ENCODE peak calls at places on chromosome 2, in six cellular contexts. One of them, this sample, is unnamed.

GRCh38 chr2:58967736-58968135 is 726.6 kb upstream of the FANCL start:
- DNase-seq in IMR-90: no peak
- DNase-seq in H9: no peak
- DNase-seq in mesendoderm: no peak
- DNase-seq in H1: no peak
- DNase-seq in neuronal stem cell: no peak
- DNase-seq in this sample: no peak

GRCh38 chr2:69164379-69164778 is 151.4 kb downstream of the ANTXR1 start:
- DNase-seq in mesendoderm: no peak
- DNase-seq in H1: no peak
- DNase-seq in H9: no peak
- DNase-seq in neuronal stem cell: no peak
- DNase-seq in IMR-90: peak; percentile 93
- DNase-seq in this sample: peak; percentile 83

GRCh38 chr2:104286806-104287205 is 567.1 kb upstream of the POU3F3 start:
- DNase-seq in mesendoderm: peak; percentile 61
- DNase-seq in neuronal stem cell: peak; percentile 12
- DNase-seq in H9: peak; percentile 54
- DNase-seq in H1: peak; percentile 52
- DNase-seq in IMR-90: no peak
- DNase-seq in this sample: no peak

GRCh38 chr2:200380833-200381542 is 74.5 kb downstream of the SPATS2L start:
- DNase-seq in neuronal stem cell: no peak
- DNase-seq in H9: no peak
- DNase-seq in mesendoderm: no peak
- DNase-seq in IMR-90: peak; percentile 81
- DNase-seq in H1: no peak
- DNase-seq in this sample: no peak

GRCh38 chr2:120431386-120432292 is 85.7 kb downstream of the INHBB start:
- DNase-seq in mesendoderm: no peak
- DNase-seq in IMR-90: no peak
- DNase-seq in H9: peak; percentile 14
- DNase-seq in H1: peak; percentile 38
- DNase-seq in neuronal stem cell: no peak
- DNase-seq in this sample: no peak

GRCh38 chr2:118678985-118679384 is 168.5 kb downstream of the EN1 start:
- DNase-seq in H1: no peak
- DNase-seq in mesendoderm: no peak
- DNase-seq in IMR-90: no peak
- DNase-seq in H9: no peak
- DNase-seq in neuronal stem cell: no peak
- DNase-seq in this sample: no peak

GRCh38 chr2:101232770-101233169 is 19.9 kb upstream of the CNOT11 start:
- DNase-seq in H1: no peak
- DNase-seq in H9: no peak
- DNase-seq in mesendoderm: no peak
- DNase-seq in neuronal stem cell: no peak
- DNase-seq in IMR-90: no peak
- DNase-seq in this sample: no peak

GRCh38 chr2:204673877-204674276 is 128.6 kb downstream of the PARD3B start:
- DNase-seq in mesendoderm: no peak
- DNase-seq in H1: no peak
- DNase-seq in H9: no peak
- DNase-seq in IMR-90: peak; percentile 19
- DNase-seq in neuronal stem cell: no peak
- DNase-seq in this sample: no peak

GRCh38 chr2:38866773-38867443 is 8.8 kb downstream of the DHX57 start:
- DNase-seq in mesendoderm: no peak
- DNase-seq in H1: no peak
- DNase-seq in IMR-90: peak; percentile 30
- DNase-seq in neuronal stem cell: no peak
- DNase-seq in H9: no peak
- DNase-seq in this sample: peak; percentile 65

GRCh38 chr2:7974936-7975335 is 706.9 kb upstream of the ID2 start:
- DNase-seq in H9: no peak
- DNase-seq in H1: no peak
- DNase-seq in IMR-90: no peak
- DNase-seq in mesendoderm: no peak
- DNase-seq in neuronal stem cell: no peak
- DNase-seq in this sample: no peak

GRCh38 chr2:136067897-136068540 is 49.9 kb downstream of the CXCR4 start:
- DNase-seq in neuronal stem cell: no peak
- DNase-seq in IMR-90: no peak
- DNase-seq in H9: no peak
- DNase-seq in mesendoderm: no peak
- DNase-seq in H1: no peak
- DNase-seq in this sample: no peak

GRCh38 chr2:199693861-199694260 is 157.1 kb downstream of the FTCDNL1 start:
- DNase-seq in H1: no peak
- DNase-seq in IMR-90: no peak
- DNase-seq in mesendoderm: peak; percentile 15
- DNase-seq in neuronal stem cell: no peak
- DNase-seq in H9: no peak
- DNase-seq in this sample: no peak

GRCh38 chr2:230170532-230170931 is 49.3 kb downstream of the SP110 start:
- DNase-seq in H1: no peak
- DNase-seq in neuronal stem cell: no peak
- DNase-seq in H9: no peak
- DNase-seq in mesendoderm: no peak
- DNase-seq in IMR-90: no peak
- DNase-seq in this sample: peak; percentile 12

GRCh38 chr2:84395819-84396218 is 63.3 kb downstream of the SUCLG1 start:
- DNase-seq in neuronal stem cell: no peak
- DNase-seq in H9: no peak
- DNase-seq in H1: no peak
- DNase-seq in IMR-90: peak; percentile 82
- DNase-seq in mesendoderm: no peak
- DNase-seq in this sample: no peak

GRCh38 chr2:42830922-42831574 is 38.7 kb upstream of the HAAO start:
- DNase-seq in mesendoderm: peak; percentile 78
- DNase-seq in IMR-90: no peak
- DNase-seq in H1: peak; percentile 43
- DNase-seq in neuronal stem cell: no peak
- DNase-seq in H9: no peak
- DNase-seq in this sample: no peak

GRCh38 chr2:42770288-42771131 is 6.6 kb upstream of the OXER1 start:
- DNase-seq in H1: peak; percentile 72
- DNase-seq in H9: peak; percentile 85
- DNase-seq in neuronal stem cell: peak; percentile 45
- DNase-seq in IMR-90: peak; percentile 37
- DNase-seq in mesendoderm: peak; percentile 92
- DNase-seq in this sample: peak; percentile 22

GRCh38 chr2:141820893-141821292 is 309.9 kb downstream of the LRP1B start:
- DNase-seq in H9: no peak
- DNase-seq in H1: no peak
- DNase-seq in neuronal stem cell: peak; percentile 3
- DNase-seq in mesendoderm: peak; percentile 22
- DNase-seq in IMR-90: no peak
- DNase-seq in this sample: no peak

GRCh38 chr2:12340164-12340563 is 376.6 kb upstream of the TRIB2 start:
- DNase-seq in mesendoderm: no peak
- DNase-seq in H9: no peak
- DNase-seq in H1: no peak
- DNase-seq in neuronal stem cell: no peak
- DNase-seq in IMR-90: peak; percentile 87
- DNase-seq in this sample: no peak

GRCh38 chr2:2022941-2023586 is 278.7 kb upstream of the PXDN start:
- DNase-seq in H9: no peak
- DNase-seq in IMR-90: no peak
- DNase-seq in neuronal stem cell: no peak
- DNase-seq in H1: no peak
- DNase-seq in mesendoderm: no peak
- DNase-seq in this sample: no peak

GRCh38 chr2:111972955-111973565 is 74.7 kb downstream of the MERTK start:
- DNase-seq in H9: no peak
- DNase-seq in IMR-90: no peak
- DNase-seq in neuronal stem cell: no peak
- DNase-seq in H1: no peak
- DNase-seq in mesendoderm: no peak
- DNase-seq in this sample: no peak

GRCh38 chr2:36376319-36376765 is 20.8 kb downstream of the CRIM1 start:
- DNase-seq in neuronal stem cell: no peak
- DNase-seq in mesendoderm: no peak
- DNase-seq in IMR-90: peak; percentile 60
- DNase-seq in H1: no peak
- DNase-seq in H9: no peak
- DNase-seq in this sample: no peak

GRCh38 chr2:172348555-172349288 is 78.7 kb upstream of the ITGA6 start:
- DNase-seq in H1: no peak
- DNase-seq in IMR-90: no peak
- DNase-seq in neuronal stem cell: no peak
- DNase-seq in H9: no peak
- DNase-seq in mesendoderm: no peak
- DNase-seq in this sample: no peak

GRCh38 chr2:51760441-51760840 is 728.5 kb upstream of the NRXN1 start:
- DNase-seq in neuronal stem cell: no peak
- DNase-seq in H1: no peak
- DNase-seq in H9: no peak
- DNase-seq in IMR-90: no peak
- DNase-seq in mesendoderm: no peak
- DNase-seq in this sample: no peak

GRCh38 chr2:61419570-61419969 is 51.3 kb downstream of the USP34 start:
- DNase-seq in neuronal stem cell: no peak
- DNase-seq in mesendoderm: no peak
- DNase-seq in H9: no peak
- DNase-seq in H1: no peak
- DNase-seq in IMR-90: no peak
- DNase-seq in this sample: no peak

GRCh38 chr2:53969285-53970094 is 1.3 kb downstream of the PSME4 start:
- DNase-seq in mesendoderm: no peak
- DNase-seq in neuronal stem cell: no peak
- DNase-seq in H9: no peak
- DNase-seq in H1: no peak
- DNase-seq in IMR-90: peak; percentile 80
- DNase-seq in this sample: peak; percentile 67

GRCh38 chr2:133371286-133371685 is 197.0 kb downstream of the NCKAP5 start:
- DNase-seq in IMR-90: no peak
- DNase-seq in mesendoderm: no peak
- DNase-seq in neuronal stem cell: no peak
- DNase-seq in H1: no peak
- DNase-seq in H9: no peak
- DNase-seq in this sample: no peak

GRCh38 chr2:20050712-20051517 is 513 bp downstream of the LAPTM4A start:
- DNase-seq in H1: peak; percentile 54
- DNase-seq in neuronal stem cell: peak; percentile 42
- DNase-seq in IMR-90: peak; percentile 65
- DNase-seq in mesendoderm: peak; percentile 89
- DNase-seq in H9: peak; percentile 57
- DNase-seq in this sample: peak; percentile 70

GRCh38 chr2:75500633-75501032 is 60.1 kb downstream of the EVA1A start:
- DNase-seq in mesendoderm: no peak
- DNase-seq in IMR-90: peak; percentile 54
- DNase-seq in neuronal stem cell: no peak
- DNase-seq in H1: no peak
- DNase-seq in H9: no peak
- DNase-seq in this sample: no peak

GRCh38 chr2:73907840-73908452 is 15.1 kb downstream of the ACTG2 start:
- DNase-seq in H1: peak; percentile 64
- DNase-seq in neuronal stem cell: no peak
- DNase-seq in mesendoderm: peak; percentile 58
- DNase-seq in IMR-90: peak; percentile 62
- DNase-seq in H9: peak; percentile 71
- DNase-seq in this sample: no peak

GRCh38 chr2:135741043-135741394 is 636 bp upstream of the UBXN4 start:
- DNase-seq in H9: no peak
- DNase-seq in mesendoderm: no peak
- DNase-seq in neuronal stem cell: no peak
- DNase-seq in IMR-90: no peak
- DNase-seq in H1: no peak
- DNase-seq in this sample: no peak

GRCh38 chr2:157627594-157628281 is 926 bp downstream of the ACVR1C start:
- DNase-seq in IMR-90: peak; percentile 3
- DNase-seq in H9: peak; percentile 38
- DNase-seq in H1: no peak
- DNase-seq in neuronal stem cell: peak; percentile 2
- DNase-seq in mesendoderm: peak; percentile 3
- DNase-seq in this sample: no peak

GRCh38 chr2:143415571-143415970 is 286.4 kb downstream of the ARHGAP15 start:
- DNase-seq in IMR-90: no peak
- DNase-seq in H1: no peak
- DNase-seq in neuronal stem cell: no peak
- DNase-seq in mesendoderm: no peak
- DNase-seq in H9: no peak
- DNase-seq in this sample: no peak

GRCh38 chr2:158845444-158845843 is 50.3 kb downstream of the DAPL1 start:
- DNase-seq in H9: no peak
- DNase-seq in H1: no peak
- DNase-seq in neuronal stem cell: no peak
- DNase-seq in mesendoderm: no peak
- DNase-seq in IMR-90: no peak
- DNase-seq in this sample: no peak

DNA sequence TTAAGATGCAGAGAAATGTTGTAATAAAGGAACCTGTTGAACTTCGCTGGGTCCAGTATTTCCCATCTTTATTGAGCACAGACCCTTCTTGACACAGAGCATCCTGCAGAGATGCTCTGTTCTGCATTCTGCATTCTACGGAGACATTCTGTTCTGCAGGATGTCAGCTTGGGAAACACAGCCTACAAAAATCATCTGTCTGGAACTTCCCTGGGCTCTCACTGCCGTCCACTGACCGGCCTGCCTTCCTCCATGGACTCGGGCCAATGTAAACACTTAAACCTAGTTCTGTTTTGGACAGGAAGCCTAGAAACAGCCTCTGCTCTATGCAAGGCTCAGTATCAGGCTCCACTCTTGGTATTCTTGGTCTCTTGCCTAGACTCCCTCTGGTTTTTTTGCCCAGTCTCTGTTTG is 90.0 kb upstream of the PPP1CB start:
- DNase-seq in H9: no peak
- DNase-seq in mesendoderm: no peak
- DNase-seq in H1: no peak
- DNase-seq in neuronal stem cell: no peak
- DNase-seq in IMR-90: peak; percentile 88
- DNase-seq in this sample: no peak
- H2BK120ac ChIP-seq in H9: no peak overlapping the region
- H2BK120ac ChIP-seq in mesendoderm: no peak overlapping the region
- H2BK120ac ChIP-seq in H1: no peak overlapping the region
- H2BK120ac ChIP-seq in neuronal stem cell: no peak overlapping the region
- H2BK120ac ChIP-seq in IMR-90: no peak overlapping the region
- H2BK120ac ChIP-seq in this sample: peak overlapping the region; percentile 30

GRCh38 chr2:235768606-235769005 is 274.8 kb downstream of the AGAP1 start:
- DNase-seq in H1: no peak
- DNase-seq in neuronal stem cell: no peak
- DNase-seq in IMR-90: peak; percentile 19
- DNase-seq in mesendoderm: no peak
- DNase-seq in H9: no peak
- DNase-seq in this sample: no peak
- H2BK120ac ChIP-seq in H1: no peak overlapping the region
- H2BK120ac ChIP-seq in neuronal stem cell: no peak overlapping the region
- H2BK120ac ChIP-seq in IMR-90: no peak overlapping the region
- H2BK120ac ChIP-seq in mesendoderm: no peak overlapping the region
- H2BK120ac ChIP-seq in H9: no peak overlapping the region
- H2BK120ac ChIP-seq in this sample: no peak overlapping the region

GRCh38 chr2:191846787-191847620 is at the start of gene CAVIN2:
- DNase-seq in H1: no peak
- DNase-seq in neuronal stem cell: no peak
- DNase-seq in mesendoderm: peak; percentile 53
- DNase-seq in H9: no peak
- DNase-seq in IMR-90: peak; percentile 90
- DNase-seq in this sample: no peak
- H2BK120ac ChIP-seq in H1: no peak within 1 kb of the TSS
- H2BK120ac ChIP-seq in neuronal stem cell: no peak within 1 kb of the TSS
- H2BK120ac ChIP-seq in mesendoderm: no peak within 1 kb of the TSS
- H2BK120ac ChIP-seq in H9: no peak within 1 kb of the TSS
- H2BK120ac ChIP-seq in IMR-90: peak within 1 kb of the TSS; percentile 86
- H2BK120ac ChIP-seq in this sample: no peak within 1 kb of the TSS

GRCh38 chr2:96869281-96869823 is 528 bp downstream of the SEMA4C start:
- DNase-seq in H9: no peak
- DNase-seq in mesendoderm: peak; percentile 77
- DNase-seq in H1: peak; percentile 71
- DNase-seq in neuronal stem cell: no peak
- DNase-seq in IMR-90: peak; percentile 74
- DNase-seq in this sample: peak; percentile 66
- H2BK120ac ChIP-seq in H9: no peak overlapping the region
- H2BK120ac ChIP-seq in mesendoderm: peak overlapping the region; percentile 73
- H2BK120ac ChIP-seq in H1: no peak overlapping the region
- H2BK120ac ChIP-seq in neuronal stem cell: peak overlapping the region; percentile 88
- H2BK120ac ChIP-seq in IMR-90: no peak overlapping the region
- H2BK120ac ChIP-seq in this sample: peak overlapping the region; percentile 98

This sample was measured in trophoblast cell.